ENCODE peak calls at places on chromosomes 12 and 14, in six cellular contexts. F is CD8-positive, alpha-beta memory T cell; U is colonic mucosa; K is adrenal gland; W is hepatocyte; M is cardiac muscle cell. N is an unnamed sample.

GRCh38 chr12:117000316-117000715 is 89.6 kb downstream of the FBXW8 start:
- DNase-seq in U (no peak), K (no peak), W (no peak), F (no peak), M (no peak), N (no peak)

GRCh38 chr14:105388110-105388951 is 10.0 kb upstream of the TEX22 start:
- DNase-seq in K (no peak), F (peak; percentile 45), M (no peak), U (no peak), W (no peak), N (no peak)

GRCh38 chr12:101209319-101210302 is at the start of gene SLC5A8:
- DNase-seq in W (peak; percentile 26), U (no peak), K (peak; percentile 22), F (no peak), M (peak; percentile 31), N (no peak)

GRCh38 chr12:7937867-7938506 is 2.0 kb upstream of the SLC2A3 start:
- DNase-seq in U (no peak), W (no peak), M (no peak), F (no peak), K (no peak), N (no peak)

GRCh38 chr12:67772276-67773169 is 124.0 kb downstream of the DYRK2 start:
- DNase-seq in F (no peak), M (peak; percentile 97), U (no peak), K (no peak), W (peak; percentile 57), N (no peak)

GRCh38 chr12:57240069-57240921 is 10.7 kb downstream of the STAC3 start:
- DNase-seq in U (no peak), K (no peak), F (peak; percentile 84), M (peak; percentile 41), W (peak; percentile 85), N (peak; percentile 57)

GRCh38 chr12:106903241-106903950 is 52.3 kb upstream of the TMEM263 start:
- DNase-seq in W (peak; percentile 92), U (peak; percentile 90), M (peak; percentile 84), K (peak; percentile 68), F (peak; percentile 76), N (peak; percentile 84)

GRCh38 chr12:27549801-27550652 is 26.0 kb downstream of the PPFIBP1 start:
- DNase-seq in K (peak; percentile 90), F (no peak), W (peak; percentile 87), U (peak; percentile 78), M (peak; percentile 7), N (peak; percentile 85)

GRCh38 chr14:61615743-61616523 is 79.4 kb upstream of the HIF1A start:
- DNase-seq in F (no peak), U (no peak), M (no peak), K (no peak), W (no peak), N (no peak)

GRCh38 chr12:4261655-4262054 is 11.9 kb upstream of the CCND2 start:
- DNase-seq in W (no peak), M (no peak), F (no peak), U (no peak), K (no peak), N (no peak)

GRCh38 chr12:131586269-131586668 is 124.6 kb upstream of the SFSWAP start:
- DNase-seq in K (no peak), M (no peak), F (no peak), W (no peak), U (no peak), N (no peak)

GRCh38 chr12:69756088-69756731 is 17.6 kb downstream of the RAB3IP start:
- DNase-seq in U (no peak), F (no peak), K (no peak), W (no peak), M (no peak), N (no peak)

GRCh38 chr12:104825408-104825807 is 132.7 kb downstream of the SLC41A2 start:
- DNase-seq in F (no peak), M (no peak), W (no peak), K (no peak), U (no peak), N (no peak)

GRCh38 chr14:63286071-63286470 is 32.7 kb downstream of the GPHB5 start:
- DNase-seq in M (no peak), U (no peak), W (no peak), K (no peak), F (no peak), N (no peak)

GRCh38 chr12:13124661-13125505 is 21.4 kb upstream of the GSG1 start:
- DNase-seq in W (peak; percentile 35), F (no peak), M (no peak), U (no peak), K (no peak), N (no peak)

GRCh38 chr12:98763656-98764055 is 118.6 kb downstream of the APAF1 start:
- DNase-seq in U (no peak), M (no peak), W (no peak), F (no peak), K (no peak), N (no peak)

GRCh38 chr14:32318087-32318486 is 11.0 kb upstream of the AKAP6 start:
- DNase-seq in W (no peak), F (no peak), M (no peak), K (no peak), U (no peak), N (no peak)

GRCh38 chr14:97523936-97524335 is 726.8 kb downstream of the VRK1 start:
- DNase-seq in W (peak; percentile 35), K (no peak), U (no peak), M (no peak), F (no peak), N (no peak)

GRCh38 chr12:2284857-2285256 is 232.1 kb downstream of the CACNA1C start:
- DNase-seq in U (peak; percentile 79), W (peak; percentile 86), M (peak; percentile 91), F (no peak), K (peak; percentile 62), N (peak; percentile 73)

GRCh38 chr14:92503756-92504491 is 9.7 kb upstream of the RIN3 start:
- DNase-seq in K (no peak), F (no peak), U (no peak), M (peak; percentile 37), W (peak; percentile 62), N (no peak)

GRCh38 chr14:69879175-69880047 is at the start of gene SMOC1:
- DNase-seq in F (no peak), U (peak; percentile 32), W (peak; percentile 80), M (peak; percentile 90), K (peak; percentile 62), N (no peak)

GRCh38 chr14:95886366-95886765 is 9.7 kb downstream of the TUNAR start:
- DNase-seq in M (no peak), F (no peak), U (no peak), K (peak; percentile 38), W (no peak), N (no peak)

GRCh38 chr12:52015393-52016081 is 8.8 kb downstream of the TAMALIN start:
- DNase-seq in W (no peak), M (no peak), U (no peak), F (no peak), K (no peak), N (no peak)

GRCh38 chr12:50050410-50051280 is 6.8 kb upstream of the ASIC1 start:
- DNase-seq in K (no peak), W (peak; percentile 76), M (peak; percentile 49), U (peak; percentile 45), F (no peak), N (peak; percentile 49)

GRCh38 chr12:42716521-42716920 is 127.0 kb upstream of the PRICKLE1 start:
- DNase-seq in K (no peak), U (no peak), W (no peak), M (no peak), F (no peak), N (no peak)

GRCh38 chr12:100672075-100672592 is 98.7 kb downstream of the GAS2L3 start:
- DNase-seq in U (peak; percentile 31), W (no peak), M (peak; percentile 15), F (no peak), K (peak; percentile 25), N (no peak)

GRCh38 chr12:53725824-53726223 is 1.4 kb downstream of the CALCOCO1 start:
- DNase-seq in W (no peak), F (no peak), U (peak; percentile 41), K (no peak), M (no peak), N (peak; percentile 29)
- H3K9me3 ChIP-seq in W (no peaks in the 10 kb centered on the region), F (no peaks in the 10 kb centered on the region), U (no peaks in the 10 kb centered on the region), K (no peaks in the 10 kb centered on the region), M (no peaks in the 10 kb centered on the region), N (no peaks in the 10 kb centered on the region)

GRCh38 chr12:122839907-122840554 is 4.8 kb downstream of the HIP1R start:
- DNase-seq in F (no peak), K (no peak), U (no peak), M (no peak), W (no peak), N (no peak)
- H3K27ac ChIP-seq in F (no peak overlapping the region), K (peak overlapping the region; percentile 98), U (no peak overlapping the region), M (no peak overlapping the region), W (no peak overlapping the region), N (no peak overlapping the region)

GRCh38 chr12:132953771-132954170 is 2.3 kb downstream of the ZNF605 start:
- DNase-seq in F (no peak), U (no peak), K (no peak), W (no peak), M (no peak), N (no peak)

GRCh38 chr12:132953163-132953425 is 3.0 kb downstream of the ZNF605 start:
- DNase-seq in M (no peak), F (no peak), W (no peak), U (no peak), K (no peak), N (no peak)

GRCh38 chr12:132955094-132955932 is 793 bp downstream of the ZNF605 start:
- DNase-seq in U (peak; percentile 28), K (peak; percentile 33), W (peak; percentile 67), M (peak; percentile 45), F (no peak), N (peak; percentile 27)

GRCh38 chr12:132955933-132956725 is at the start of gene ZNF605:
- DNase-seq in K (peak; percentile 88), F (peak; percentile 89), W (peak; percentile 93), U (peak; percentile 89), M (peak; percentile 92), N (peak; percentile 80)

DNA sequence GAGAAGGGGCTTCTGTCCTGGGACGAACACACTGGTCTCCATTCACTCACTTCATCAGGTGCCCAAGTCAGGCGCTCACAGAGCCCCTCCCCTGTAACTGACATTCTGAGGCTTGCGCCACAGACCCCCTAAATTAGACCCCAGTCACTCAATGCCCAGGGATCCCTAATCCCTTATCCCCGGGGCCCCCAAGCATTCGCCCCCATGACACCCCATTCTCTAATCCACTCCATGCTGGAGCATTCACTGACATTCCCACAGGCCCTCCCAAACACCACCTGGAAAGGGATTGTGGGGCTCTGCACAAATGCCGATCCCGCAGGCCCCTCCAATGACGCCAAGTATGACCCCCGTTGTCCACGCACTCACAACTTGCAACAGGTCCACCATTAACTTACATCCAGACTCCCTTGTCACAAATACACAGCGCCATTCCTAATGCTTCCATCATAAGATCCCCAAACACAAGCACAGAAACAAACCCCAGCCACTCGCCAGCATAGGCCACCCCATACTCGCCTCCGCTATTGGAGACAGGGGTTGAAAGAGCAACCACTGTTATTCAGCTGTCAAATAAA is 1.5 kb downstream of the ZNF605 start:
- DNase-seq in K (no peak), M (no peak), F (no peak), U (no peak), W (no peak), N (no peak)
- H3K4me3 ChIP-seq in K (peak overlapping the region; percentile 54), M (peak overlapping the region; percentile 83), F (no peak overlapping the region), U (peak overlapping the region; percentile 64), W (peak overlapping the region; percentile 97), N (no peak overlapping the region)

DNA sequence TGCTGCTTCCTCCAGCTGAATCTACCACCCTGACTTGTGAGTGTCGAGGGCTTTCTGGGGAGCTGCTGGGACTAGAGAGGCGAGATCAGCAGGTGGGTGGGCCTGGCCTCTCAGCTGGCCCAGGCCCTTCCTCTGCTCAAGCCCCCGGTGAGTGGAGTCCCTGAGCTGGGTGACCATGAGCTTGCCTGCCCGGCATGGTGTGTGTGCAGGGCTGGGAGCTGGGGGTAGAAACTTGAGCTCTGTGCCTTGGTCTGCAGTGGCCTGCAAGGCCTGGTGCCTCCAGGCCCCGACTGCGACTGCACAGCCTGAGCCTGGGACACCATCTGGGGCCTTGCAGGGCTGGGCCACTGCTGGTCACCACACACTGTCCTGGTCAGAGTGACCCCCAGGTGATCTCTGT is 67.4 kb downstream of the KIF26A start:
- DNase-seq in M (no peak), F (no peak), W (no peak), U (no peak), K (no peak), N (no peak)
- H3K9me3 ChIP-seq in M (no peaks in the 10 kb centered on the region), F (no peaks in the 10 kb centered on the region), W (no peaks in the 10 kb centered on the region), U (no peaks in the 10 kb centered on the region), K (no peaks in the 10 kb centered on the region), N (no peaks in the 10 kb centered on the region)

N was measured in small intestine.